ENCODE peak calls at places on chromosomes 3 and 15, in seven cellular contexts. Q is A172, O is HT1080, B is neural crest cell, S is NCI-H345, P is left ventricle myocardium superior, W is activated T-cell treated with anti-CD3 and anti-CD28 coated beads for 1 hour. T is an unnamed sample.

GRCh38 chr3:125039041-125039896 is 16.5 kb downstream of the HEG1 start:
- DNase-seq in Q (no peak), O (no peak), P (peak), S (no peak), W (no peak), B (no peak), T (peak)

GRCh38 chr15:78164010-78164409 is 14.8 kb downstream of the IDH3A start:
- DNase-seq in W (no peak), P (no peak), Q (no peak), S (no peak), B (no peak), O (no peak), T (no peak)

GRCh38 chr3:45689787-45690145 is 570 bp downstream of the SACM1L start:
- DNase-seq in O (no peak), Q (no peak), B (no peak), P (no peak), W (no peak), S (no peak), T (no peak)

GRCh38 chr15:49712162-49712561 is 91.3 kb downstream of the DTWD1 start:
- DNase-seq in Q (no peak), W (no peak), B (no peak), O (no peak), S (no peak), P (no peak), T (no peak)

GRCh38 chr3:181457190-181457589 is 254.5 kb upstream of the SOX2 start:
- DNase-seq in W (no peak), P (peak), B (no peak), O (peak), Q (peak), S (no peak), T (no peak)

GRCh38 chr15:85667491-85668424 is 127.0 kb downstream of the KLHL25 start:
- DNase-seq in W (peak), Q (peak), B (no peak), S (no peak), P (no peak), O (peak), T (no peak)

GRCh38 chr3:177948716-177949422 is 587.4 kb upstream of the KCNMB2 start:
- DNase-seq in P (no peak), W (no peak), O (no peak), Q (no peak), S (no peak), B (no peak), T (no peak)

GRCh38 chr15:78162038-78162437 is 12.9 kb downstream of the IDH3A start:
- DNase-seq in S (no peak), P (no peak), Q (no peak), B (no peak), O (no peak), W (no peak), T (no peak)